ENCODE peak calls at places on chromosomes 12 and 14, in six cellular contexts. E is dorsolateral prefrontal cortex; R is body of pancreas; U is stomach; V is DND-41; Q is CD8-positive, alpha-beta T cell. D is an unnamed sample.

GRCh38 chr12:44774815-44775411 is 101.2 kb downstream of the NELL2 start:
- DNase-seq in E (no peak), R (peak), U (peak), V (peak), Q (peak), D (peak)

GRCh38 chr12:69331846-69332684 is 16.1 kb upstream of the LYZ start:
- DNase-seq in E (no peak), R (no peak), U (no peak), V (no peak), Q (no peak), D (no peak)

GRCh38 chr12:39611818-39612217 is 7.8 kb downstream of the ABCD2 start:
- DNase-seq in E (no peak), R (no peak), U (no peak), V (no peak), Q (no peak), D (no peak)

GRCh38 chr12:79408665-79409064 is 282.1 kb downstream of the PAWR start:
- DNase-seq in E (no peak), R (no peak), U (no peak), V (no peak), Q (no peak), D (no peak)

GRCh38 chr12:108724054-108724889 is 7.0 kb downstream of the CORO1C start:
- DNase-seq in E (no peak), R (no peak), U (no peak), V (peak), Q (no peak), D (peak)

GRCh38 chr14:104240426-104241157 is 102.2 kb downstream of the KIF26A start:
- DNase-seq in E (no peak), R (no peak), U (peak), V (no peak), Q (no peak), D (no peak)

GRCh38 chr12:54051916-54052744 is 1.5 kb upstream of the HOXC4 start:
- DNase-seq in E (no peak), R (no peak), U (no peak), V (no peak), Q (no peak), D (no peak)

GRCh38 chr14:39229222-39229543 is 4.5 kb upstream of the MIA2 start:
- DNase-seq in E (no peak), R (no peak), U (no peak), V (peak), Q (peak), D (no peak)

GRCh38 chr12:131242741-131243496 is 289.2 kb downstream of the ADGRD1 start:
- DNase-seq in E (no peak), R (no peak), U (no peak), V (peak), Q (no peak), D (no peak)

GRCh38 chr12:113083863-113084430 is 27.4 kb downstream of the DTX1 start:
- DNase-seq in E (no peak), R (no peak), U (no peak), V (no peak), Q (no peak), D (no peak)

GRCh38 chr12:93879476-93880376 is 202.6 kb downstream of the CRADD start:
- DNase-seq in E (no peak), R (no peak), U (no peak), V (no peak), Q (no peak), D (peak)

GRCh38 chr12:51639361-51639760 is 48.3 kb downstream of the SCN8A start:
- DNase-seq in E (no peak), R (no peak), U (no peak), V (no peak), Q (no peak), D (no peak)

GRCh38 chr12:20272801-20273200 is 95.5 kb upstream of the PDE3A start:
- DNase-seq in E (no peak), R (no peak), U (no peak), V (no peak), Q (no peak), D (peak)

GRCh38 chr14:68878908-68879307 is 86.0 kb upstream of the ZFP36L1 start:
- DNase-seq in E (no peak), R (peak), U (no peak), V (no peak), Q (no peak), D (no peak)

GRCh38 chr12:24600996-24601395 is 347.9 kb downstream of the BCAT1 start:
- DNase-seq in E (no peak), R (no peak), U (no peak), V (peak), Q (no peak), D (peak)

GRCh38 chr12:13390381-13390856 is 193.9 kb downstream of the EMP1 start:
- DNase-seq in E (peak), R (peak), U (peak), V (no peak), Q (no peak), D (peak)

GRCh38 chr14:51967521-51967920 is 21.8 kb upstream of the RTRAF start:
- DNase-seq in E (no peak), R (no peak), U (no peak), V (no peak), Q (no peak), D (no peak)

GRCh38 chr12:14256139-14256538 is 109.3 kb upstream of the ATF7IP start:
- DNase-seq in E (no peak), R (no peak), U (no peak), V (no peak), Q (peak), D (peak)

GRCh38 chr14:31326111-31326510 is 94.2 kb downstream of the HEATR5A start:
- DNase-seq in E (no peak), R (no peak), U (no peak), V (no peak), Q (no peak), D (peak)
- TF ChIP-seq CTCF in E (no peak), R (no peak), U (no peak), V (peak), Q (no peak), D (peak)

GRCh38 chr12:75670175-75670574 is 158.8 kb upstream of the KRR1 start:
- DNase-seq in E (no peak), R (no peak), U (no peak), V (no peak), Q (no peak), D (no peak)

GRCh38 chr12:75662501-75663159 is 151.2 kb upstream of the KRR1 start:
- DNase-seq in E (no peak), R (no peak), U (no peak), V (no peak), Q (no peak), D (peak)

GRCh38 chr12:75665216-75665615 is 153.8 kb upstream of the KRR1 start:
- DNase-seq in E (no peak), R (no peak), U (no peak), V (no peak), Q (no peak), D (peak)

GRCh38 chr12:75666126-75666979 is 154.9 kb upstream of the KRR1 start:
- DNase-seq in E (no peak), R (peak), U (no peak), V (no peak), Q (no peak), D (peak)

DNA sequence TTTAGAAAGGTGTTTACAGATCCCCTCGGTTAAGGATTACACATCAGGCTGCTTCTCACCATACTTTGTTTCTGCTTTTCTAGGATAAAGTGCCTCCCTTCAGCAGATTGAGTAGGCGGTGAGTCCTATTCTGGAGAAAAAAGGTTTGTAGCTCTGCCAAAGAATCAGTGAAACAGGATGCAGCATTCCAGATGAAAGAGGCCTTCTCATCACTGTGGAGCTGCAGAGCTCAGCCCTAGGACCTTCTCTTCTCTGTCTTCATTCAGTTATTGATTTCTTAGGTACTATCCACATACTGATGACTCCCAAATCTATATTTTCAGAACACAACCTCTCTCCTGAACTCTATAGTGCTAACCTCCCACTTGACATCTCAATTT is 155.6 kb upstream of the KRR1 start:
- DNase-seq in E (no peak), R (no peak), U (no peak), V (no peak), Q (no peak), D (peak)
- H3K4me3 ChIP-seq in E (no peak), R (no peak), U (no peak), V (no peak), Q (no peak), D (no peak)

GRCh38 chr14:71932229-71932951 is at the start of gene RGS6:
- DNase-seq in E (no peak), R (peak), U (peak), V (no peak), Q (no peak), D (peak)
- TF ChIP-seq CTCF in E (no peak), R (no peak), U (no peak), V (no peak), Q (no peak), D (no peak)

GRCh38 chr12:6764011-6764828 is 1.9 kb upstream of the PTMS start:
- DNase-seq in E (peak), R (peak), U (peak), V (peak), Q (peak), D (peak)
- H3K4me3 ChIP-seq in E (peak), R (no peak), U (peak), V (no peak), Q (no peak), D (peak)

D was measured in choroid plexus epithelial cell.